ENCODE peak calls at places on chromosome 6, in ten cellular contexts. H, M, P, S, E, R, B, Q, G and L are unnamed samples.

GRCh38 chr6:72425003-72425681 is 196.7 kb upstream of the KCNQ5 start:
- DNase-seq in S (no peak), G (no peak), E (no peak), H (no peak), B (no peak), M (no peak), R (peak), P (no peak), Q (no peak), L (no peak)

GRCh38 chr6:20302702-20303251 is 90.5 kb upstream of the MBOAT1 start:
- DNase-seq in S (no peak), E (no peak), P (no peak), R (no peak), G (no peak), H (no peak), Q (no peak), M (no peak), B (peak), L (no peak)

GRCh38 chr6:166341915-166342292 is 441 bp downstream of the SFT2D1 start:
- DNase-seq in P (no peak), Q (no peak), M (peak), E (no peak), S (no peak), B (peak), R (no peak), H (no peak), G (no peak), L (no peak)

GRCh38 chr6:19394051-19394450 is 443.1 kb upstream of the ID4 start:
- DNase-seq in B (no peak), S (no peak), E (no peak), R (no peak), G (no peak), H (no peak), M (no peak), Q (no peak), P (no peak), L (no peak)

GRCh38 chr6:39228992-39229767 is at the start of gene KCNK5:
- DNase-seq in H (peak), R (no peak), B (peak), P (peak), S (peak), M (peak), G (peak), E (no peak), Q (no peak), L (peak)

GRCh38 chr6:12343440-12344162 is 53.4 kb downstream of the EDN1 start:
- DNase-seq in P (no peak), E (no peak), S (no peak), M (no peak), G (no peak), H (no peak), R (no peak), Q (no peak), B (no peak), L (no peak)

GRCh38 chr6:136959471-136959891 is 37.4 kb downstream of the SLC35D3 start:
- DNase-seq in Q (no peak), E (no peak), M (no peak), H (no peak), B (peak), G (no peak), P (peak), S (no peak), R (no peak), L (no peak)

GRCh38 chr6:10373642-10374359 is 41.1 kb downstream of the TFAP2A start:
- DNase-seq in Q (no peak), S (no peak), R (peak), H (no peak), M (no peak), B (no peak), P (no peak), G (no peak), E (peak), L (no peak)

GRCh38 chr6:81614292-81614691 is 138.2 kb downstream of the TENT5A start:
- DNase-seq in E (no peak), H (no peak), M (no peak), R (no peak), G (no peak), B (peak), S (no peak), P (no peak), Q (no peak), L (no peak)

GRCh38 chr6:31473780-31474725 is 23.9 kb upstream of the MICB start:
- DNase-seq in Q (no peak), M (no peak), P (no peak), S (no peak), H (no peak), E (no peak), B (no peak), R (peak), G (no peak), L (no peak)

GRCh38 chr6:105890521-105891244 is 195.5 kb upstream of the PRDM1 start:
- DNase-seq in B (no peak), R (no peak), G (no peak), P (no peak), Q (no peak), M (no peak), E (no peak), H (no peak), S (no peak), L (no peak)

GRCh38 chr6:73586416-73586974 is 65.7 kb upstream of the EEF1A1 start:
- DNase-seq in M (no peak), E (no peak), P (no peak), Q (no peak), S (no peak), G (no peak), R (no peak), B (no peak), H (no peak), L (no peak)